ENCODE peak calls at places on chromosomes 6 and 20, in eight cellular contexts. B is CD8-positive, alpha-beta T cell; L is Calu3; R is glutamatergic neuron; G is AG10803; A is tibial nerve; I is uterus; J is cardiac muscle cell. D is an unnamed sample.

GRCh38 chr6:74166849-74167248 is 470.8 kb downstream of the CD109 start:
- DNase-seq in B (no peak), L (no peak), R (no peak), G (no peak), A (no peak), I (no peak), J (no peak), D (no peak)

GRCh38 chr6:168000198-168001036 is 2.9 kb downstream of the KIF25 start:
- DNase-seq in B (no peak), L (no peak), R (no peak), G (no peak), A (no peak), I (no peak), J (no peak), D (no peak)

GRCh38 chr6:163897030-163897429 is 482.5 kb downstream of the QKI start:
- DNase-seq in B (no peak), L (no peak), R (no peak), G (peak; percentile 50), A (peak; percentile 31), I (no peak), J (peak; percentile 13), D (no peak)

GRCh38 chr6:160167547-160168391 is 46.2 kb downstream of the SLC22A1 start:
- DNase-seq in B (no peak), L (no peak), R (no peak), G (no peak), A (no peak), I (no peak), J (no peak), D (no peak)

GRCh38 chr6:4281341-4282293 is 146.2 kb upstream of the ECI2 start:
- DNase-seq in B (peak; percentile 4), L (peak; percentile 55), R (peak; percentile 63), G (no peak), A (no peak), I (peak; percentile 52), J (peak; percentile 29), D (no peak)

GRCh38 chr6:28583463-28583862 is 57.8 kb downstream of the GPX5 start:
- DNase-seq in B (no peak), L (no peak), R (no peak), G (no peak), A (no peak), I (no peak), J (no peak), D (no peak)

GRCh38 chr6:158040051-158040803 is 58.6 kb downstream of the SYNJ2 start:
- DNase-seq in B (no peak), L (peak; percentile 36), R (no peak), G (peak; percentile 90), A (no peak), I (peak; percentile 57), J (peak; percentile 96), D (no peak)

GRCh38 chr6:144893737-144894151 is 608.6 kb downstream of the UTRN start:
- DNase-seq in B (no peak), L (no peak), R (no peak), G (no peak), A (no peak), I (no peak), J (no peak), D (no peak)

GRCh38 chr6:157194643-157195042 is 128.7 kb downstream of the TMEM242 start:
- DNase-seq in B (no peak), L (no peak), R (no peak), G (no peak), A (no peak), I (no peak), J (peak; percentile 16), D (no peak)

GRCh38 chr6:5562277-5562676 is 301.0 kb downstream of the FARS2 start:
- DNase-seq in B (no peak), L (no peak), R (no peak), G (no peak), A (no peak), I (no peak), J (no peak), D (no peak)

GRCh38 chr6:108564178-108564577 is 3.5 kb downstream of the FOXO3 start:
- DNase-seq in B (no peak), L (no peak), R (no peak), G (peak; percentile 98), A (no peak), I (no peak), J (peak; percentile 80), D (no peak)

GRCh38 chr20:9576695-9577094 is 62.3 kb downstream of the LAMP5 start:
- DNase-seq in B (no peak), L (no peak), R (no peak), G (no peak), A (no peak), I (no peak), J (no peak), D (no peak)

GRCh38 chr20:50332491-50332980 is 141.9 kb downstream of the CEBPB start:
- DNase-seq in B (no peak), L (no peak), R (peak; percentile 45), G (no peak), A (no peak), I (no peak), J (no peak), D (no peak)

GRCh38 chr6:21438986-21439352 is 154.6 kb upstream of the SOX4 start:
- DNase-seq in B (no peak), L (no peak), R (no peak), G (no peak), A (no peak), I (no peak), J (peak; percentile 13), D (no peak)

GRCh38 chr6:33860706-33861474 is 57.1 kb upstream of the MLN start:
- DNase-seq in B (no peak), L (no peak), R (no peak), G (peak; percentile 63), A (no peak), I (no peak), J (peak; percentile 37), D (no peak)

GRCh38 chr20:2470432-2471193 is at the start of gene SNRPB:
- DNase-seq in B (peak; percentile 96), L (peak; percentile 91), R (peak; percentile 94), G (peak; percentile 99), A (peak; percentile 92), I (peak; percentile 97), J (peak; percentile 100), D (peak; percentile 98)
- TF ChIP-seq CTCF in B (no peak), L (no peak), R (no peak), G (no peak), A (no peak), I (no peak), J (no peak), D (no peak)

DNA sequence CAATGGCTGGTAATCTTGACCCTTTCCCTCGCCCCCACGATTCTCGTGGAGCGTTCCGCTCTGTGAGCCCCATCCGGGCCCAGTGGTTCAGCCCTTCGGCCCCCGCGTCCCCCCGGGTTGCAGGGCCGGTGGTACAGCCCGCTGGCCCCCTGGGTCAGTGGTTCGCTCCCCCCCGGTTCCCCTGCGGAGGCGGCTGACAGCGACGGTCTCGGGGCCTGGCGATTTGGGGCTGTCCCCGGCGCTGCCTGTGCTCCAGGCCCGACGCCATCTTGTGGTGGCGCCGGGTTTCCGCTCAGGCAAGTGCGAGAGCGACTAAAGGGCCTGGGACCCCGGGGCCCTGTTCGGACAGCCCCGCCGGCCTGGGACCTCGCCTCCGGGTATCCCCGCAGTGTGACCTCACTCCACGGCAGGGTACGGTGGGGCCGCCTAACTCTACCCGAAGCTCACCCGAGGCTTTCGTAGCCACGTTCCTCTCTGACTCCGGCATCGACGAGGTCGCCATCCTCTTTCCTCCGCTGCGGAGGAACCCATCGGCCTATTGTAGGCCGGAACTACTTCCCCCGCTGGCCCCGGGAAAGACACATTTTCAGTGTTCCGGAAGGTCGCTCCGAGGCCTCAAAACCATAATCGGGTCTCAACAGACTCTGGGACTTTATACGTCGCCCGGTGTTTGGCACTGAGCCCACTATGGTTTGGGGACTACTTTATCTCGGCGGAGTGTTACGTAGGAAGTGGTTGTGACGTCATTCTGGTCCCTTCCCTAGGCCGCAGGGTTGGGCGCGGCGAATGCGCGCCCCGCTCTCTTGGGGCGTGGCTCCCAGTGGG is at the start of gene ZNF335:
- DNase-seq in B (peak; percentile 94), L (peak; percentile 99), R (peak; percentile 96), G (peak; percentile 96), A (peak; percentile 90), I (peak; percentile 96), J (peak; percentile 99), D (peak; percentile 94)
- TF ChIP-seq CTCF in B (no peak), L (peak; percentile 35), R (peak; percentile 70), G (no peak), A (peak; percentile 48), I (peak; percentile 34), J (peak; percentile 18), D (peak; percentile 22)

DNA sequence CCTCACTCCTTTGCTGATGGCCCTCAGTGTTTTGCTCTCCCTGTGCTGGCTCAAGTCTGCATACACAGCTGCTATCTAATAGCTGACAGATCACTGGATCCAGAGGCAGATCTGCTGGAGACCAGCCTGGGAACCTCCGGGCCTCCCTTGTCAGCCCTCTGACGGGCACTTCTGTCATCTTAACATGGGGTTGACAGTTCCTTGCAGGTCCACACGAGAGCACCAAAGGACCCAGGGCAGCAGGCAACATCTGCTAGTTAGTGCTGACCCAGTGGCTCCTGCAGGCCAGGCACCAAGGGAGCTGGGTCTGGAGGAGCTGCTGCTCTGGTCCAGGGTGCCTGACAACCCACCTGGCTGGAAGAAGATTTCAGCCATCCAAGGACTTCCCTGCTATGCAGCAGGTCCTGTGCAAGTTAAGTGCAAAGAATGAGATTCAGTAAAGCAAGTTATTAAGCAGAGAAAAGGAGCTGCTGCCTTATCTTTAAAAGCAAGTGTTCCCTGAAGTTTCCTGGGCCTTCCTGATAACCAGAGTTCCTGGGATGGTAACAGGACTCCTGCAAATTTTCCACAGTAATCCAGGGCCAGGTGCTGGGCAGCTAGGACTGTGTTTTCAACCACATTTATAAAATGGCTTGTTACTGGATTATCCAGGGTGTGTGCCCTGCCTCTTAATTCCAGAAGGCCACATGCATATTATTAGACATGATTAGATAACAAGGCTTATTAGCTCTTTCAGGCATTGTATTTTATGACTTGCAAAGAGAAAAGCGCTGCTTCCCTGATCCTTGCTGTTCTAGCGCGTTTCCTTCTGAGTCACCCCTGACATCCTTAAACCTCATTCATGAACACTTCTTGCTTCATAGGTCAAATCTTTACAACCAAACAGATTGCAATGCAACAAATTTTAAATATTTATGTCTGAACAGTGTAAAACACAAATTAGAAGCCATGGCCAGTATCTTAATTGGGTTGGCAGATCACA is 208.4 kb downstream of the UST start:
- DNase-seq in B (no peak), L (no peak), R (no peak), G (no peak), A (no peak), I (no peak), J (peak; percentile 65), D (no peak)
- TF ChIP-seq CTCF in B (no peak), L (no peak), R (no peak), G (no peak), A (no peak), I (no peak), J (no peak), D (no peak)

DNA sequence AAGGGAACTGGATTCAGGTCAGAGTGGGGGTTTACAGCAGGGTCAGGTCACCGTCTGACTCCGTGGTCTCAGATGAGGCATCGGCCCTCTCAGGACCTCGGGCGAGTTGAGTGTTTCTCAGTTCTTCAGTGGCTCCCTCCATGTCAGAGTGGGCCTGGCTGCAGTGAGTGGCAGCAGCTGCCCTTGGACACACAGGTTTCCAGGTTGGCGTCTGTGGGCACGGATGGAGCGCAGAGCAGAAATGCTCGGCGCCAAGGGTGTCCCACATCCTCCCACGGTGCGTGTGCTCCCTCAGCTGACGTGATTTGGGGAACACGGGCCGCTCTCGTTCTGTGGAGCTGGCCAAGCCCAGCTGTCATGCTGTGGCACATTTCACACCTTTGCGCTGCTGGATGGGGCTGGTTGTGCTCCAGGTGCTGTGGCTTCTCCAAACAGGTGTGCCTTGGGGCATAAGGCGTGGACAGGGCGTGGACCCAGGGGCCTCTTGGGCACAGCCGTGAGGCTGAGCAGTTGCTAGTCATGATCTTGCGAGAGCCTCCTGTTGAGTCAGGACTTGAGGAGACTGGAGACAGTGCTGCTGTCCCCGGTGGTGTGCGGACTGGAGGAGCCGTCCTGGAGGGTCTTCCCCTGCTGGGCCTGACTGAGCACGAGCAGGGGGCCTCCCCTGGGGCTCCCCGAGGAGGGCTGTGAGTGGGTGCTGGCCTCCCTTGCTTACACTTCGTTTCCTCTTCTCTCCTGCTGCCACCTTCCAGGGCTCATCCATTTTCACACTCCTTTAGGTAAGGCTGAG is 9.5 kb upstream of the DNAJC5 start:
- DNase-seq in B (no peak), L (no peak), R (no peak), G (no peak), A (no peak), I (no peak), J (no peak), D (no peak)
- TF ChIP-seq CTCF in B (no peak), L (no peak), R (no peak), G (no peak), A (no peak), I (no peak), J (no peak), D (no peak)

D was measured in CD14-positive monocyte.